ENCODE peak calls at places on chromosomes 3 and 15, in ten cellular contexts. E is body of pancreas, H is heart left ventricle, Q is A549, C is HCT116, L is uterus, P is Peyer's patch, U is suprapubic skin, G is prostate gland, Z is endothelial cell of umbilical vein. K is an unnamed sample.

GRCh38 chr3:40718209-40718608 is 193.4 kb downstream of the ZNF621 start:
- DNase-seq in E (no peak), H (no peak), Q (no peak), C (no peak), L (no peak), P (no peak), U (no peak), G (no peak), Z (no peak), K (no peak)

GRCh38 chr3:66997560-66998074 is 490 bp upstream of the KBTBD8 start:
- DNase-seq in E (no peak), H (no peak), Q (no peak), C (no peak), L (peak), P (no peak), U (no peak), G (no peak), Z (no peak), K (no peak)

GRCh38 chr3:184354121-184354728 is 7.2 kb downstream of the CLCN2 start:
- DNase-seq in E (peak), H (no peak), Q (peak), C (no peak), L (no peak), P (peak), U (no peak), G (peak), Z (peak), K (no peak)

GRCh38 chr3:31114929-31115283 is 220.4 kb upstream of the GADL1 start:
- DNase-seq in E (no peak), H (no peak), Q (no peak), C (no peak), L (no peak), P (no peak), U (no peak), G (no peak), Z (no peak), K (no peak)

GRCh38 chr3:130010556-130010955 is 36.0 kb downstream of the TRH start:
- DNase-seq in E (no peak), H (no peak), Q (no peak), C (no peak), L (no peak), P (no peak), U (no peak), G (no peak), Z (no peak), K (no peak)

GRCh38 chr15:78232951-78233350 is 1.4 kb downstream of the ACSBG1 start:
- DNase-seq in E (no peak), H (no peak), Q (no peak), C (no peak), L (no peak), P (no peak), U (no peak), G (no peak), Z (no peak), K (no peak)

GRCh38 chr15:96497951-96498350 is 167.5 kb downstream of the NR2F2 start:
- DNase-seq in E (no peak), H (no peak), Q (no peak), C (no peak), L (no peak), P (no peak), U (no peak), G (no peak), Z (no peak), K (no peak)

GRCh38 chr15:67142142-67143092 is 77.0 kb downstream of the SMAD3 start:
- DNase-seq in E (no peak), H (no peak), Q (no peak), C (no peak), L (peak), P (no peak), U (no peak), G (no peak), Z (peak), K (no peak)

GRCh38 chr3:50521572-50521971 is 18.1 kb upstream of the CACNA2D2 start:
- DNase-seq in E (no peak), H (no peak), Q (no peak), C (no peak), L (no peak), P (no peak), U (no peak), G (no peak), Z (no peak), K (no peak)

GRCh38 chr3:84836961-84837360 is 121.8 kb upstream of the CADM2 start:
- DNase-seq in E (peak), H (no peak), Q (no peak), C (no peak), L (no peak), P (no peak), U (no peak), G (no peak), Z (no peak), K (no peak)

GRCh38 chr3:179954226-179954870 is 82.4 kb downstream of the PEX5L start:
- DNase-seq in E (no peak), H (no peak), Q (no peak), C (no peak), L (no peak), P (no peak), U (no peak), G (no peak), Z (no peak), K (no peak)

GRCh38 chr3:45064512-45065372 is 38.6 kb downstream of the CLEC3B start:
- DNase-seq in E (no peak), H (no peak), Q (no peak), C (peak), L (no peak), P (no peak), U (no peak), G (no peak), Z (peak), K (no peak)

GRCh38 chr3:77039606-77040553 is at the start of gene ROBO2:
- DNase-seq in E (peak), H (peak), Q (no peak), C (no peak), L (peak), P (no peak), U (no peak), G (no peak), Z (no peak), K (no peak)

GRCh38 chr15:41772720-41773331 is 1.5 kb upstream of the MAPKBP1 start:
- DNase-seq in E (peak), H (peak), Q (peak), C (peak), L (peak), P (peak), U (no peak), G (peak), Z (peak), K (peak)

GRCh38 chr3:40366203-40367162 is 20.5 kb upstream of the ENTPD3 start:
- DNase-seq in E (no peak), H (no peak), Q (no peak), C (no peak), L (no peak), P (no peak), U (no peak), G (no peak), Z (no peak), K (no peak)

GRCh38 chr3:154666542-154666941 is 236.6 kb upstream of the GPR149 start:
- DNase-seq in E (no peak), H (no peak), Q (no peak), C (no peak), L (no peak), P (no peak), U (no peak), G (no peak), Z (no peak), K (no peak)

GRCh38 chr3:117184574-117184973 is 475.0 kb downstream of the TUSC7 start:
- DNase-seq in E (no peak), H (no peak), Q (no peak), C (no peak), L (no peak), P (no peak), U (no peak), G (no peak), Z (peak), K (no peak)
- TF ChIP-seq POLR2A in E (no peak), H (no peak), Q (no peak), C (no peak), L (no peak), P (no peak), U (no peak), G (no peak), Z (no peak), K (no peak)

GRCh38 chr3:52829906-52830463 is 487 bp downstream of the ITIH4 start:
- DNase-seq in E (no peak), H (no peak), Q (no peak), C (no peak), L (no peak), P (no peak), U (no peak), G (no peak), Z (no peak), K (no peak)
- H3K4me3 ChIP-seq in E (no peak), H (no peak), Q (no peak), C (no peak), L (no peak), P (peak), U (no peak), G (no peak), Z (no peak), K (no peak)

GRCh38 chr3:128495435-128495970 is 2.5 kb upstream of the GATA2 start:
- DNase-seq in E (peak), H (no peak), Q (no peak), C (no peak), L (no peak), P (no peak), U (peak), G (no peak), Z (no peak), K (no peak)

GRCh38 chr3:128498127-128498626 is 5.2 kb upstream of the GATA2 start:
- DNase-seq in E (no peak), H (no peak), Q (no peak), C (no peak), L (no peak), P (no peak), U (peak), G (no peak), Z (peak), K (no peak)

GRCh38 chr3:128496019-128496601 is 3.1 kb upstream of the GATA2 start:
- DNase-seq in E (no peak), H (no peak), Q (no peak), C (no peak), L (no peak), P (no peak), U (peak), G (no peak), Z (no peak), K (no peak)

GRCh38 chr3:128497305-128498126 is 4.5 kb upstream of the GATA2 start:
- DNase-seq in E (peak), H (peak), Q (peak), C (no peak), L (peak), P (peak), U (peak), G (peak), Z (peak), K (no peak)

GRCh38 chr3:128496602-128497304 is 3.8 kb upstream of the GATA2 start:
- DNase-seq in E (peak), H (no peak), Q (no peak), C (no peak), L (peak), P (no peak), U (peak), G (no peak), Z (peak), K (no peak)
- TF ChIP-seq POLR2A in E (no peak), H (no peak), Q (no peak), C (no peak), L (no peak), P (no peak), U (no peak), G (no peak), Z (no peak), K (no peak)

GRCh38 chr3:156604642-156605144 is 49.8 kb upstream of the SSR3 start:
- DNase-seq in E (no peak), H (no peak), Q (no peak), C (no peak), L (no peak), P (no peak), U (no peak), G (no peak), Z (no peak), K (peak)

GRCh38 chr3:156608601-156609000 is 53.7 kb upstream of the SSR3 start:
- DNase-seq in E (no peak), H (no peak), Q (no peak), C (no peak), L (no peak), P (no peak), U (no peak), G (no peak), Z (no peak), K (peak)

GRCh38 chr3:156605686-156606605 is 51.0 kb upstream of the SSR3 start:
- DNase-seq in E (peak), H (peak), Q (no peak), C (no peak), L (peak), P (no peak), U (no peak), G (no peak), Z (peak), K (peak)

GRCh38 chr3:156609115-156609514 is 54.2 kb upstream of the SSR3 start:
- DNase-seq in E (no peak), H (no peak), Q (no peak), C (no peak), L (no peak), P (no peak), U (no peak), G (no peak), Z (no peak), K (no peak)

GRCh38 chr3:156606729-156607128 is 51.8 kb upstream of the SSR3 start:
- DNase-seq in E (no peak), H (no peak), Q (no peak), C (no peak), L (no peak), P (no peak), U (no peak), G (no peak), Z (no peak), K (no peak)
- H3K4me3 ChIP-seq in E (no peak), H (no peak), Q (no peak), C (peak), L (no peak), P (peak), U (peak), G (no peak), Z (no peak), K (peak)

DNA sequence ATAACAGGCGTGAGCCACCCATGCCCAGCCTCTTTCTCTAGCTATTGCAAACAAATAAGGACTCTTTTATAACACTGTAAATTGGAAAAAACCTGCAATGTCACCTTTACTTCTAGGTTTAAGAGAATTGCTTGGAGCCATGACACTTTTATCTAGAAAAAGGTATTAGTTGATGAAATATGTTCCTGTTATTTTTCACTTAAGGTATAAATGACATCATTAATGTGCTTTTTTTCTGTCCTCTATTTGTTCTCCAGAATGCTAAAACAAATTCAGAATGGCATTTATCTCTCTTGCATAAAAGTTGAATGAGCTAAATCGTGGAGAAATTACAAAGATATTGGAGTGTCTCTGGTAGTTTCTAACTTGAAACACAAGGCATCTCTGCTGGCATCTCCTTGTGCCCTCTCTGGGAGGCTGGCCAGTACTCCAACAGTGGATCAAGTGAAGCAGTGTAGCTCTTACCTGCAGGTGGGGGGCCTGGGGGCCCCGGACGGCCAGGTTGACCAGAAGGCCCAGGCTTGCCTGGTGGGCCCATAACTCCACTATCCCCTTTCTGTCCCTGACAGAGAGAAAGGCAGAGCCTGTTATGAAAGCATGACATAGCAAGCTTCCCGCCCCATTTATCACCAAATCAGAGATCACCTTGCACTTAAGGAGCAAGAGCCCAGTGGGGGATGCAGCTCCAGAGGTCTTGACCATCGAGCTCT is 38.6 kb downstream of the EAF1 start:
- DNase-seq in E (no peak), H (no peak), Q (no peak), C (no peak), L (no peak), P (no peak), U (peak), G (no peak), Z (no peak), K (no peak)
- TF ChIP-seq POLR2A in E (no peak), H (no peak), Q (no peak), C (no peak), L (no peak), P (no peak), U (no peak), G (no peak), Z (no peak), K (no peak)

DNA sequence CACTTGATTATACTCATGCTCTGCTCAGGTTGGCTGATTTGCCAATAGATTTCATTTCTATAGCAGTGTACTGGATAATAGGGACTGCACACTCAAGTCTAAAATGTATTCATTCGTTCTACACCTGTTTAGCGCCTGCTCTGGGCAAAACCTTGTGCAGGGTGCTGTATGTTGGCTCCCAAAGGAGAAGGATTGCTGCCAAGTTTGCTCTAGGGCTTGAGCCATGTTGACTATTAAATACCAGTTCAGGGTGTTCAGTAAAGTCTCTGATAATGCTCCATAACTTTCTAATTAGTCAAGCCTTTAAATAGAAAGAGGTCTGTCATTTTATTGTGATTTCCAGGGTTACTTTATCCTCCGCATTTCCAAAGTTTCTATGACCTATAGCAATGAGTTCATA is 470.2 kb downstream of the MAGI1 start:
- DNase-seq in E (no peak), H (peak), Q (no peak), C (no peak), L (no peak), P (no peak), U (no peak), G (no peak), Z (no peak), K (no peak)
- H3K4me3 ChIP-seq in E (no peak), H (no peak), Q (no peak), C (no peak), L (no peak), P (no peak), U (no peak), G (no peak), Z (no peak), K (no peak)

GRCh38 chr15:65184944-65185717 is at the start of gene CLPX:
- DNase-seq in E (peak), H (peak), Q (peak), C (peak), L (peak), P (peak), U (peak), G (peak), Z (peak), K (peak)
- TF ChIP-seq POLR2A in E (peak), H (peak), Q (peak), C (peak), L (peak), P (peak), U (peak), G (peak), Z (peak), K (peak)

GRCh38 chr3:114758828-114759709 is 388.0 kb downstream of the ZBTB20 start:
- DNase-seq in E (peak), H (no peak), Q (no peak), C (no peak), L (no peak), P (no peak), U (no peak), G (no peak), Z (no peak), K (no peak)
- H3K4me3 ChIP-seq in E (no peak), H (no peak), Q (peak), C (peak), L (peak), P (peak), U (peak), G (peak), Z (no peak), K (peak)

GRCh38 chr3:15332405-15333098 is at the start of gene SH3BP5:
- DNase-seq in E (peak), H (peak), Q (peak), C (peak), L (peak), P (peak), U (peak), G (peak), Z (peak), K (no peak)
- TF ChIP-seq POLR2A in E (peak), H (peak), Q (peak), C (peak), L (no peak), P (no peak), U (peak), G (peak), Z (peak), K (peak)

DNA sequence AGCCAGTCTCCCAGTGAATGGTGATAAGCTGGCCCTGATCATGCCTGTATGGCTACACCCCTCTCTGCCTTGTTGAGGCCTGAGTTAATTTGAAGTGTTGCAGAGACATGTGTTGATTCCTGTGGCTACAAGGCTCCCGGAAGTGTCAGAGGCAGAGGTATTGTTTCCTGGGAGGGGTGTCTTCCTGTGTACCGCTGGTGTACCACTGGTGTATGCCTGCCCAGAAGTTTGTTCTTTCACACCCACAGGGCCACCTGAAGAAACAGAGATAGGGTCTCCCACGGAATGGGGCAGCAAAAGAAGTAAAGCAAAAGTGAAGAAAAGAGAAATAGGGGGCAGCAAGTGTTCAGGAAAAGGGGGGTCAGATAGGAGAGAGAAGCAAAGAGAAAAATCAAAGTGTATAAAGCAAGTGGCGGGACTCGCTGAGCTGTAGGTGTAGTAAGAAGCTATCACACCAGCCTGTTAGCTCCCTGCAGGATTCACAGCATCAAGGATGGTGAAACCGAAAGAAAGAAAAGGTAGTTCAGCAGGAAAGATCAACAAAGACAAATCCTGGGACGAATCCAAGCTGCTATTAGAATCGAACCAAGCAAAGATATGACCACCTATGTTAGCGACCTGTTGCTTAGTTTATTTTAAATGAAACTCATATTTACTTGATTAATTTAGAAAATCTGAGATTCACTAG is 36.6 kb upstream of the CD47 start:
- DNase-seq in E (no peak), H (no peak), Q (no peak), C (no peak), L (no peak), P (peak), U (no peak), G (no peak), Z (no peak), K (no peak)
- H3K4me3 ChIP-seq in E (no peak), H (no peak), Q (no peak), C (no peak), L (no peak), P (peak), U (no peak), G (no peak), Z (no peak), K (no peak)

K was measured in esophagus muscularis mucosa.